ENCODE peak calls at places on chromosomes 13 and 19, in ten cellular contexts. One of them, this sample, is unnamed.

GRCh38 chr13:43411211-43411610 is 375.6 kb downstream of the ENOX1 start:
- DNase-seq in erythroblast: no peak
- DNase-seq in cardiac septum: no peak
- DNase-seq in T-cell: no peak
- DNase-seq in astrocyte of the spinal cord: no peak
- DNase-seq in SW480: no peak
- DNase-seq in cerebellar cortex: no peak
- DNase-seq in stimulated activated CD8-positive, alpha-beta memory T cell treated with anti-CD3 and anti-CD28 coated beads, Interleukin-4, amount 100 ng/mL, for 1 hour: no peak
- DNase-seq in HL-60: no peak
- DNase-seq in heart right ventricle: no peak
- DNase-seq in this sample: no peak

GRCh38 chr13:113044431-113045114 is 61.0 kb upstream of the F7 start:
- DNase-seq in cardiac septum: no peak
- DNase-seq in heart right ventricle: peak; percentile 2
- DNase-seq in astrocyte of the spinal cord: no peak
- DNase-seq in HL-60: no peak
- DNase-seq in stimulated activated CD8-positive, alpha-beta memory T cell treated with anti-CD3 and anti-CD28 coated beads, Interleukin-4, amount 100 ng/mL, for 1 hour: no peak
- DNase-seq in erythroblast: no peak
- DNase-seq in T-cell: no peak
- DNase-seq in cerebellar cortex: peak; percentile 94
- DNase-seq in SW480: no peak
- DNase-seq in this sample: no peak

GRCh38 chr13:66546534-66547379 is 683.4 kb downstream of the PCDH9 start:
- DNase-seq in T-cell: no peak
- DNase-seq in stimulated activated CD8-positive, alpha-beta memory T cell treated with anti-CD3 and anti-CD28 coated beads, Interleukin-4, amount 100 ng/mL, for 1 hour: no peak
- DNase-seq in heart right ventricle: no peak
- DNase-seq in cardiac septum: no peak
- DNase-seq in HL-60: no peak
- DNase-seq in astrocyte of the spinal cord: peak; percentile 53
- DNase-seq in erythroblast: no peak
- DNase-seq in cerebellar cortex: no peak
- DNase-seq in SW480: no peak
- DNase-seq in this sample: no peak

GRCh38 chr19:39971380-39971841 is 446 bp downstream of the PSMC4 start:
- DNase-seq in heart right ventricle: no peak
- DNase-seq in T-cell: no peak
- DNase-seq in cerebellar cortex: no peak
- DNase-seq in erythroblast: peak; percentile 82
- DNase-seq in SW480: no peak
- DNase-seq in stimulated activated CD8-positive, alpha-beta memory T cell treated with anti-CD3 and anti-CD28 coated beads, Interleukin-4, amount 100 ng/mL, for 1 hour: no peak
- DNase-seq in astrocyte of the spinal cord: no peak
- DNase-seq in HL-60: no peak
- DNase-seq in cardiac septum: no peak
- DNase-seq in this sample: no peak

GRCh38 chr19:14081797-14082674 is 3.5 kb downstream of the C19orf67 start:
- DNase-seq in cardiac septum: no peak
- DNase-seq in HL-60: no peak
- DNase-seq in stimulated activated CD8-positive, alpha-beta memory T cell treated with anti-CD3 and anti-CD28 coated beads, Interleukin-4, amount 100 ng/mL, for 1 hour: no peak
- DNase-seq in cerebellar cortex: no peak
- DNase-seq in astrocyte of the spinal cord: no peak
- DNase-seq in T-cell: peak; percentile 18
- DNase-seq in erythroblast: no peak
- DNase-seq in heart right ventricle: peak; percentile 59
- DNase-seq in SW480: no peak
- DNase-seq in this sample: no peak

GRCh38 chr13:72198967-72199601 is 332.1 kb upstream of the DACH1 start:
- DNase-seq in heart right ventricle: no peak
- DNase-seq in cardiac septum: no peak
- DNase-seq in T-cell: no peak
- DNase-seq in HL-60: no peak
- DNase-seq in erythroblast: no peak
- DNase-seq in cerebellar cortex: no peak
- DNase-seq in stimulated activated CD8-positive, alpha-beta memory T cell treated with anti-CD3 and anti-CD28 coated beads, Interleukin-4, amount 100 ng/mL, for 1 hour: no peak
- DNase-seq in SW480: no peak
- DNase-seq in astrocyte of the spinal cord: peak; percentile 3
- DNase-seq in this sample: no peak

GRCh38 chr19:30536975-30537374 is 164.8 kb downstream of the ZNF536 start:
- DNase-seq in heart right ventricle: no peak
- DNase-seq in cardiac septum: peak; percentile 24
- DNase-seq in SW480: no peak
- DNase-seq in erythroblast: no peak
- DNase-seq in T-cell: no peak
- DNase-seq in astrocyte of the spinal cord: no peak
- DNase-seq in HL-60: no peak
- DNase-seq in cerebellar cortex: no peak
- DNase-seq in stimulated activated CD8-positive, alpha-beta memory T cell treated with anti-CD3 and anti-CD28 coated beads, Interleukin-4, amount 100 ng/mL, for 1 hour: no peak
- DNase-seq in this sample: no peak

GRCh38 chr19:44576843-44577565 is 36.4 kb upstream of the IGSF23 start:
- DNase-seq in erythroblast: peak; percentile 20
- DNase-seq in cerebellar cortex: peak; percentile 30
- DNase-seq in heart right ventricle: no peak
- DNase-seq in astrocyte of the spinal cord: peak; percentile 32
- DNase-seq in cardiac septum: no peak
- DNase-seq in T-cell: no peak
- DNase-seq in stimulated activated CD8-positive, alpha-beta memory T cell treated with anti-CD3 and anti-CD28 coated beads, Interleukin-4, amount 100 ng/mL, for 1 hour: no peak
- DNase-seq in SW480: peak; percentile 86
- DNase-seq in HL-60: peak; percentile 55
- DNase-seq in this sample: no peak

GRCh38 chr19:367963-368623 is 23.5 kb upstream of the MIER2 start:
- DNase-seq in astrocyte of the spinal cord: no peak
- DNase-seq in HL-60: no peak
- DNase-seq in cardiac septum: no peak
- DNase-seq in cerebellar cortex: no peak
- DNase-seq in erythroblast: no peak
- DNase-seq in SW480: no peak
- DNase-seq in stimulated activated CD8-positive, alpha-beta memory T cell treated with anti-CD3 and anti-CD28 coated beads, Interleukin-4, amount 100 ng/mL, for 1 hour: no peak
- DNase-seq in T-cell: no peak
- DNase-seq in heart right ventricle: no peak
- DNase-seq in this sample: no peak

GRCh38 chr13:100541882-100542545 is 46.6 kb downstream of the GGACT start:
- DNase-seq in cardiac septum: no peak
- DNase-seq in SW480: no peak
- DNase-seq in stimulated activated CD8-positive, alpha-beta memory T cell treated with anti-CD3 and anti-CD28 coated beads, Interleukin-4, amount 100 ng/mL, for 1 hour: no peak
- DNase-seq in HL-60: no peak
- DNase-seq in cerebellar cortex: no peak
- DNase-seq in heart right ventricle: no peak
- DNase-seq in erythroblast: no peak
- DNase-seq in astrocyte of the spinal cord: no peak
- DNase-seq in T-cell: no peak
- DNase-seq in this sample: no peak

This sample was measured in 8988T.